ENCODE peak calls at places on chromosomes 11 and 22, in six cellular contexts. B, W, F, N, A and T are unnamed samples.
A peak's percentile ranks its signal among the peaks of the same experiment; 100 is the strongest.

GRCh38 chr11:17551347-17552040 is 4.4 kb downstream of the OTOG start:
- DNase-seq in B (no peak), W (no peak), F (no peak), N (no peak), A (no peak), T (no peak)

GRCh38 chr11:27187848-27188621 is 147.4 kb downstream of the BBOX1 start:
- DNase-seq in B (no peak), W (no peak), F (no peak), N (no peak), A (no peak), T (no peak)

GRCh38 chr11:47285969-47286770 is 16.2 kb downstream of the MADD start:
- DNase-seq in B (no peak), W (no peak), F (no peak), N (no peak), A (no peak), T (no peak)

GRCh38 chr11:75633409-75634011 is 35.3 kb downstream of the MAP6 start:
- DNase-seq in B (no peak), W (no peak), F (no peak), N (no peak), A (no peak), T (no peak)

GRCh38 chr11:64769283-64769682 is 9.1 kb downstream of the SF1 start:
- DNase-seq in B (no peak), W (no peak), F (no peak), N (no peak), A (no peak), T (no peak)

GRCh38 chr11:130653838-130654601 is 205.6 kb downstream of the ADAMTS15 start:
- DNase-seq in B (peak; percentile 45), W (peak; percentile 72), F (peak; percentile 84), N (no peak), A (no peak), T (peak; percentile 37)

GRCh38 chr11:113629562-113629961 is 76.5 kb downstream of the TMPRSS5 start:
- DNase-seq in B (no peak), W (no peak), F (no peak), N (no peak), A (no peak), T (no peak)

GRCh38 chr22:37196539-37197450 is 8.7 kb upstream of the C1QTNF6 start:
- DNase-seq in B (peak; percentile 94), W (peak; percentile 91), F (peak; percentile 89), N (peak; percentile 87), A (peak; percentile 77), T (no peak)

GRCh38 chr11:112961146-112961668 is at the start of gene NCAM1:
- DNase-seq in B (peak; percentile 54), W (peak; percentile 50), F (peak; percentile 88), N (peak; percentile 29), A (peak; percentile 81), T (peak; percentile 96)

GRCh38 chr11:87368876-87369480 is 331.2 kb downstream of the TMEM135 start:
- DNase-seq in B (no peak), W (no peak), F (peak; percentile 13), N (no peak), A (no peak), T (no peak)

GRCh38 chr11:126647735-126648134 is 292.2 kb downstream of the ST3GAL4 start:
- DNase-seq in B (peak; percentile 64), W (no peak), F (no peak), N (peak; percentile 82), A (peak; percentile 88), T (no peak)

GRCh38 chr11:119496997-119497396 is 74.0 kb upstream of the THY1 start:
- DNase-seq in B (no peak), W (no peak), F (no peak), N (no peak), A (no peak), T (no peak)

GRCh38 chr11:80593981-80594380 is 1153.2 kb upstream of the TENM4 start:
- DNase-seq in B (peak; percentile 85), W (no peak), F (no peak), N (peak; percentile 21), A (peak; percentile 53), T (no peak)

GRCh38 chr11:92861641-92862040 is 107.8 kb upstream of the MTNR1B start:
- DNase-seq in B (no peak), W (no peak), F (no peak), N (no peak), A (no peak), T (no peak)

GRCh38 chr11:46278387-46279173 is 1.1 kb downstream of the CREB3L1 start:
- DNase-seq in B (no peak), W (peak; percentile 77), F (peak; percentile 49), N (peak; percentile 57), A (peak; percentile 64), T (peak; percentile 71)

GRCh38 chr22:37229012-37229804 is 14.9 kb downstream of the RAC2 start:
- DNase-seq in B (peak; percentile 90), W (peak; percentile 53), F (no peak), N (peak; percentile 89), A (peak; percentile 82), T (no peak)

GRCh38 chr11:69656536-69657455 is 15.8 kb downstream of the CCND1 start:
- DNase-seq in B (peak; percentile 15), W (no peak), F (no peak), N (no peak), A (no peak), T (no peak)

GRCh38 chr11:62132188-62132587 is 8.4 kb downstream of the INCENP start:
- DNase-seq in B (peak; percentile 70), W (no peak), F (no peak), N (no peak), A (no peak), T (no peak)

GRCh38 chr11:119722281-119722794 is 6.7 kb downstream of the NECTIN1 start:
- DNase-seq in B (no peak), W (peak; percentile 93), F (no peak), N (no peak), A (no peak), T (no peak)

GRCh38 chr11:130858215-130858614 is 58.1 kb downstream of the SNX19 start:
- DNase-seq in B (no peak), W (peak; percentile 56), F (no peak), N (peak; percentile 14), A (no peak), T (no peak)

GRCh38 chr11:13663631-13664071 is 4.8 kb upstream of the FAR1 start:
- DNase-seq in B (peak; percentile 48), W (no peak), F (no peak), N (peak; percentile 58), A (peak; percentile 17), T (no peak)

GRCh38 chr11:118914178-118914918 is 11.4 kb downstream of the BCL9L start:
- DNase-seq in B (no peak), W (peak; percentile 80), F (peak; percentile 36), N (no peak), A (no peak), T (no peak)

GRCh38 chr22:24200616-24201212 is 19.4 kb downstream of the SUSD2 start:
- DNase-seq in B (peak; percentile 85), W (no peak), F (no peak), N (peak; percentile 64), A (peak; percentile 79), T (no peak)

GRCh38 chr11:65559951-65560537 is 1.9 kb upstream of the LTBP3 start:
- DNase-seq in B (peak; percentile 85), W (peak; percentile 56), F (peak; percentile 55), N (peak; percentile 70), A (peak; percentile 69), T (no peak)

GRCh38 chr11:1924646-1925372 is 5.3 kb downstream of the TNNT3 start:
- DNase-seq in B (no peak), W (no peak), F (no peak), N (no peak), A (no peak), T (no peak)

GRCh38 chr22:45688606-45689080 is 17.0 kb downstream of the ATXN10 start:
- DNase-seq in B (peak; percentile 77), W (peak; percentile 43), F (no peak), N (peak; percentile 82), A (peak; percentile 86), T (no peak)

GRCh38 chr11:71329731-71330130 is 77.4 kb upstream of the SHANK2 start:
- DNase-seq in B (no peak), W (no peak), F (no peak), N (no peak), A (no peak), T (no peak)

GRCh38 chr11:662689-663274 is 25.7 kb downstream of the DRD4 start:
- DNase-seq in B (peak; percentile 62), W (peak; percentile 69), F (peak; percentile 47), N (peak; percentile 72), A (peak; percentile 58), T (peak; percentile 59)

GRCh38 chr22:29224121-29224858 is 18.6 kb downstream of the EMID1 start:
- DNase-seq in B (no peak), W (no peak), F (no peak), N (no peak), A (no peak), T (no peak)

GRCh38 chr11:93031386-93031785 is 61.9 kb downstream of the MTNR1B start:
- DNase-seq in B (peak; percentile 99), W (no peak), F (no peak), N (peak; percentile 71), A (peak; percentile 95), T (no peak)

DNA sequence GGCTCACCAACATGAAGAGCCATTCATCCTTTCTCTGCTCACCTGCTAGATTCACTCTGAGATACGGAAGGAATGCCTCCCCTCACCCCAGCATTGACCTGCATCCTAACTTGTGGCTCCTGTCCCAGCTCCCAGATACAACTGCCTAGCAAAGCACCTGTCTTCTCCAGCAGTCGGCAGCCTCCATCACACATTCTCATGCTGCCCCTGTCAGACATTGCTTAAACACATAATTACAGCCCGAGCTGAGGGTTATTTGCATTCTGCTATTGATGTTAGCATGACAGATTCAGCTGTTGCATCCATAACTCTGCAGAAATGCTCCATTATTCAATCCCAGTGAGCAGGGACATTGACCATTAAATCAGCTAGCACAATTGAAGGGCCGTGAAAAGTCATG is 184.4 kb upstream of the NARS2 start:
- DNase-seq in B (no peak), W (no peak), F (no peak), N (no peak), A (no peak), T (no peak)
- TF ChIP-seq CTCF in B (no peak), W (no peak), F (no peak), N (no peak), A (no peak), T (no peak)

GRCh38 chr11:7514099-7514725 is 413 bp downstream of the PPFIBP2 start:
- DNase-seq in B (no peak), W (peak; percentile 28), F (no peak), N (no peak), A (no peak), T (no peak)
- TF ChIP-seq CTCF in B (no peak), W (no peak), F (no peak), N (no peak), A (no peak), T (no peak)

GRCh38 chr11:91435694-91436375 is 788.8 kb upstream of the FAT3 start:
- DNase-seq in B (peak; percentile 27), W (no peak), F (no peak), N (no peak), A (no peak), T (no peak)
- TF ChIP-seq CTCF in B (no peak), W (no peak), F (no peak), N (no peak), A (no peak), T (no peak)

DNA sequence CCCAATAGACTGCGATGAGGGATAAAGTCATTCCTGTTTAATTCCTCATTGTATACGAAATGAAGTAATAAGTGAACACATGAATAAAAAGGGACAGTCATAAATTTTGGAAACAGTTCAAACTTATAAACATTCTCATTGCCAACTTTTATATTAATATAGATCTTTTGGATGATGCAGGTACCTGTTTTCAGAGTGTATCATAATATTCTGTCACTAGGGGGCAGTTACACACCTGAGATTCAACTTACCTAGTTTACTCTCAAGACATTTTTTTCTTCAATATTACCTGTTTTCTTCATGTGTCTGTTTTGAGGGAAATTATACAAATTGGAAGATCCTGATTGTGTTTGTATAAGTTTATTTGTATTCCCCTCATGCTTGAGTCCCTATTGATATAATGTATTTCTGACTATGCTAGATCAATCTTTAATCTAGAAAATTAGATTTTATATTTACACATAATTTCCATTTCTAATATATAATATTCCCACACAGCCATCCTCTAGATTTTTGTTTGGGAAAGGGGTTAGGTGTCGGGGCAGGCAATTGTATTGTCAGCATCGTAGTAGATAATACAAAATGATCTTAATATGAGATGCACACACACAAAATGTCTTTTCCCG is 18.3 kb downstream of the FDX1 start:
- DNase-seq in B (peak; percentile 39), W (no peak), F (no peak), N (no peak), A (no peak), T (no peak)
- TF ChIP-seq CTCF in B (peak; percentile 62), W (peak; percentile 48), F (no peak), N (peak; percentile 38), A (peak; percentile 47), T (peak; percentile 43)